ENCODE peak calls at places on chromosome 1, in eight cellular contexts. X is DMS153; B is head of caudate nucleus; Q is HCT116; S is brain microvascular endothelial cell; J is endodermal cell; E is IMR-90; U is central memory CD4-positive, alpha-beta T cell. C is an unnamed sample.

GRCh38 chr1:115275216-115275615 is 62.8 kb downstream of the NGF start:
- DNase-seq in X (no peak), B (no peak), Q (peak), S (no peak), J (no peak), E (peak), U (no peak), C (peak)

GRCh38 chr1:18890704-18891103 is 11.7 kb downstream of the ALDH4A1 start:
- DNase-seq in X (no peak), B (no peak), Q (no peak), S (no peak), J (no peak), E (peak), U (no peak), C (peak)

GRCh38 chr1:177877086-177877485 is 92.8 kb downstream of the SEC16B start:
- DNase-seq in X (no peak), B (no peak), Q (no peak), S (no peak), J (no peak), E (no peak), U (no peak), C (no peak)

GRCh38 chr1:93000751-93001175 is 39.5 kb upstream of the DIPK1A start:
- DNase-seq in X (no peak), B (no peak), Q (no peak), S (no peak), J (no peak), E (no peak), U (no peak), C (peak)

GRCh38 chr1:51312718-51313117 is 17.6 kb downstream of the TTC39A start:
- DNase-seq in X (no peak), B (no peak), Q (no peak), S (no peak), J (peak), E (no peak), U (no peak), C (no peak)

GRCh38 chr1:21937372-21938121 is 437 bp upstream of the HSPG2 start:
- DNase-seq in X (peak), B (peak), Q (peak), S (peak), J (peak), E (peak), U (peak), C (peak)

GRCh38 chr1:32828341-32828740 is 10.9 kb downstream of the S100PBP start:
- DNase-seq in X (no peak), B (no peak), Q (no peak), S (no peak), J (no peak), E (peak), U (no peak), C (peak)

GRCh38 chr1:228989992-228990827 is 254.9 kb downstream of the RHOU start:
- DNase-seq in X (peak), B (peak), Q (no peak), S (no peak), J (peak), E (no peak), U (no peak), C (no peak)